ENCODE peak calls at places on chromosomes 6 and 20, in four cellular contexts. Z is HepG2, E is HCT116, L is K562. Q is an unnamed sample.

GRCh38 chr6:71982385-71982784 is 96.0 kb downstream of the RIMS1 start:
- DNase-seq in E (no peak), L (no peak), Z (no peak), Q (no peak)

GRCh38 chr6:89974776-89975175 is 80.5 kb downstream of the GJA10 start:
- DNase-seq in L (no peak), E (no peak), Z (no peak), Q (no peak)

GRCh38 chr6:455006-455585 is 63.5 kb downstream of the IRF4 start:
- DNase-seq in E (no peak), Z (no peak), L (no peak), Q (no peak)

GRCh38 chr20:46400828-46401477 is 5.5 kb downstream of the ELMO2 start:
- DNase-seq in Z (no peak), L (peak), E (no peak), Q (no peak)

GRCh38 chr6:131744888-131745287 is 34.1 kb upstream of the CTAGE9 start:
- DNase-seq in Z (no peak), L (no peak), E (no peak), Q (no peak)

GRCh38 chr6:150940951-150941350 is 75.4 kb downstream of the MTHFD1L start:
- DNase-seq in Z (no peak), L (no peak), E (no peak), Q (no peak)

GRCh38 chr6:111922454-111923297 is 49.4 kb upstream of the FYN start:
- DNase-seq in Z (no peak), L (no peak), E (no peak), Q (no peak)

GRCh38 chr6:14110001-14110818 is 7.4 kb upstream of the CD83 start:
- DNase-seq in E (no peak), Z (no peak), L (peak), Q (no peak)

GRCh38 chr6:66508433-66508832 is 801.4 kb upstream of the EYS start:
- DNase-seq in L (no peak), E (no peak), Z (no peak), Q (no peak)

GRCh38 chr6:99490608-99491007 is 24.6 kb downstream of the USP45 start:
- DNase-seq in L (no peak), E (no peak), Z (no peak), Q (no peak)

GRCh38 chr20:39607124-39607523 is 645.0 kb downstream of the DHX35 start:
- DNase-seq in E (no peak), Z (no peak), L (no peak), Q (no peak)

GRCh38 chr6:138465007-138465645 is 34.2 kb downstream of the NHSL1 start:
- DNase-seq in Z (peak), E (peak), L (no peak), Q (peak)

GRCh38 chr6:14476793-14477531 is 359.4 kb downstream of the CD83 start:
- DNase-seq in E (no peak), Z (no peak), L (peak), Q (no peak)

GRCh38 chr6:14598017-14598864 is 480.7 kb downstream of the CD83 start:
- DNase-seq in L (no peak), E (no peak), Z (no peak), Q (no peak)

GRCh38 chr20:43583982-43584432 is 6.7 kb upstream of the IFT52 start:
- DNase-seq in E (no peak), L (peak), Z (peak), Q (no peak)

GRCh38 chr20:50130995-50131394 is 18.0 kb upstream of the UBE2V1 start:
- DNase-seq in L (no peak), E (no peak), Z (no peak), Q (no peak)

GRCh38 chr20:59585714-59586404 is 18.5 kb upstream of the PHACTR3 start:
- DNase-seq in Z (no peak), E (no peak), L (no peak), Q (no peak)

GRCh38 chr6:35021014-35021413 is 120.1 kb downstream of the TCP11 start:
- DNase-seq in L (no peak), E (no peak), Z (no peak), Q (no peak)

GRCh38 chr6:113856011-113856551 is 1.1 kb upstream of the MARCKS start:
- DNase-seq in Z (no peak), L (no peak), E (no peak), Q (no peak)

GRCh38 chr6:5202941-5203340 is 57.8 kb downstream of the LYRM4 start:
- DNase-seq in L (no peak), Z (peak), E (no peak), Q (no peak)

GRCh38 chr6:37566209-37566859 is 66.6 kb upstream of the CCDC167 start:
- DNase-seq in E (no peak), Z (no peak), L (peak), Q (no peak)

GRCh38 chr6:5084192-5084786 is 852 bp upstream of the PPP1R3G start:
- DNase-seq in E (no peak), Z (no peak), L (peak), Q (no peak)

GRCh38 chr20:931401-931800 is 15.3 kb upstream of the ANGPT4 start:
- DNase-seq in Z (no peak), E (peak), L (no peak), Q (no peak)

GRCh38 chr6:144899161-144899560 is 614.0 kb downstream of the UTRN start:
- DNase-seq in Z (no peak), E (no peak), L (no peak), Q (no peak)

GRCh38 chr20:59958626-59959025 is 403 bp downstream of the CDH26 start:
- DNase-seq in L (no peak), E (no peak), Z (no peak), Q (no peak)

GRCh38 chr6:4074478-4075235 is 4.3 kb downstream of the FAM217A start:
- DNase-seq in L (no peak), Z (no peak), E (no peak), Q (no peak)

GRCh38 chr6:72975346-72975745 is 249.9 kb downstream of the KHDC1L start:
- DNase-seq in Z (no peak), E (no peak), L (no peak), Q (no peak)

GRCh38 chr20:38093641-38094077 is 60.1 kb downstream of the RPRD1B start:
- DNase-seq in E (no peak), L (no peak), Z (peak), Q (no peak)
- TF ChIP-seq TCF7L2 in E (no peak), L (no peak), Z (no peak), Q (no peak)

GRCh38 chr6:146546440-146546839 is 2.8 kb downstream of the RAB32 start:
- DNase-seq in L (no peak), Z (peak), E (no peak), Q (peak)
- H3K27ac ChIP-seq in L (no peak), Z (no peak), E (no peak), Q (no peak)

GRCh38 chr6:160000280-160000704 is 31.4 kb downstream of the IGF2R start:
- DNase-seq in E (no peak), Z (no peak), L (no peak), Q (no peak)
- H3K4me3 ChIP-seq in E (no peak), Z (no peak), L (no peak), Q (no peak)

DNA sequence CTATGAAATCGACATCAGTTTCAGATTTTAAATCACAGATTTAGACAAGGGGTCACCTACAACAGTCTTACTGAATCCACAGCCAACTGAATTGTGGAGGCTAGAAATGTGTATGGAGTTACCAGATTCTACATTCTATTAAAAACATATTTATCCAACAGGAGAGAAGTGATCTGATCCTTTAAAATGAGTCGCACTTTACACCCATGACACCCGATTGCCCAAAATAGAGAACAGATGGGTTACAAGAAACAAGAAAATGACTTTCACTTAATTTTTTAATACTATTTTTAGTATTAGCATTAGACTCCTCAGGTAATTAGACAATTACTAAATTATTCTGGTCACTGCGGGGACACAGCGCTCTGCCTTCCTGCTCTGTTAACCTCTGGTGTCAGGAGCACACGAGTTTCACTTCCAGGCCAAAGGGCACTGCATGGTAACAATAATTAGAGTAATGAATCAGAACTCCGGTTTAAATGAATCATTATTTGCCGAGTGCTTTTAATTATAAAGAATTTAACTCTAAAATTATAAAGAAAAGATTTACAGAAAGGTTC is 108.6 kb downstream of the ATP9A start:
- DNase-seq in Z (no peak), L (no peak), E (no peak), Q (no peak)
- TF ChIP-seq TCF7L2 in Z (no peak), L (no peak), E (no peak), Q (no peak)

GRCh38 chr6:41568585-41569384 is 22.6 kb downstream of the FOXP4 start:
- DNase-seq in E (no peak), L (no peak), Z (peak), Q (no peak)
- H3K27ac ChIP-seq in E (no peak), L (no peak), Z (peak), Q (no peak)

GRCh38 chr6:41426438-41426851 is 91.0 kb downstream of the NCR2 start:
- DNase-seq in E (no peak), Z (no peak), L (no peak), Q (no peak)

GRCh38 chr6:41428402-41428994 is 93.1 kb downstream of the NCR2 start:
- DNase-seq in Z (no peak), E (no peak), L (no peak), Q (no peak)

GRCh38 chr6:41427642-41428401 is 92.4 kb downstream of the NCR2 start:
- DNase-seq in Z (peak), L (no peak), E (no peak), Q (no peak)

GRCh38 chr6:41425511-41425910 is 90.1 kb downstream of the NCR2 start:
- DNase-seq in L (no peak), E (no peak), Z (no peak), Q (no peak)

GRCh38 chr6:41426888-41427641 is 91.7 kb downstream of the NCR2 start:
- DNase-seq in L (no peak), Z (no peak), E (no peak), Q (no peak)
- H3K4me3 ChIP-seq in L (no peak), Z (peak), E (peak), Q (no peak)

Q was measured in Panc1.